ENCODE peak calls at places on chromosomes 3 and 15, in seven cellular contexts. One of them, this sample, is unnamed.

GRCh38 chr3:147393261-147393964 is 12.9 kb downstream of the ZIC4 start:
- DNase-seq in mesendoderm: peak; percentile 88
- DNase-seq in pons: peak; percentile 49
- DNase-seq in mesothelial cell of epicardium: no peak
- DNase-seq in fibroblast of lung: no peak
- DNase-seq in left colon: no peak
- DNase-seq in nucleus accumbens: peak; percentile 90
- DNase-seq in this sample: no peak

GRCh38 chr3:20450611-20451010 is 264.6 kb upstream of the SGO1 start:
- DNase-seq in pons: no peak
- DNase-seq in mesendoderm: no peak
- DNase-seq in left colon: no peak
- DNase-seq in fibroblast of lung: no peak
- DNase-seq in mesothelial cell of epicardium: no peak
- DNase-seq in nucleus accumbens: no peak
- DNase-seq in this sample: no peak

GRCh38 chr3:155946178-155946577 is 75.7 kb downstream of the GMPS start:
- DNase-seq in fibroblast of lung: peak; percentile 85
- DNase-seq in left colon: no peak
- DNase-seq in mesothelial cell of epicardium: no peak
- DNase-seq in pons: no peak
- DNase-seq in mesendoderm: peak; percentile 22
- DNase-seq in nucleus accumbens: no peak
- DNase-seq in this sample: no peak

GRCh38 chr3:47578119-47578630 is 490 bp downstream of the CSPG5 start:
- DNase-seq in mesendoderm: no peak
- DNase-seq in fibroblast of lung: no peak
- DNase-seq in pons: no peak
- DNase-seq in left colon: peak; percentile 42
- DNase-seq in mesothelial cell of epicardium: no peak
- DNase-seq in nucleus accumbens: peak; percentile 46
- DNase-seq in this sample: no peak

GRCh38 chr15:81752149-81752942 is 293.5 kb downstream of the MEX3B start:
- DNase-seq in fibroblast of lung: peak; percentile 3
- DNase-seq in pons: peak; percentile 55
- DNase-seq in left colon: peak; percentile 28
- DNase-seq in nucleus accumbens: peak; percentile 6
- DNase-seq in mesendoderm: no peak
- DNase-seq in mesothelial cell of epicardium: no peak
- DNase-seq in this sample: no peak

GRCh38 chr3:108130705-108131104 is 39.9 kb upstream of the CD47 start:
- DNase-seq in nucleus accumbens: no peak
- DNase-seq in left colon: no peak
- DNase-seq in fibroblast of lung: peak; percentile 61
- DNase-seq in pons: no peak
- DNase-seq in mesendoderm: no peak
- DNase-seq in mesothelial cell of epicardium: no peak
- DNase-seq in this sample: no peak

GRCh38 chr3:186314896-186315295 is 47.1 kb downstream of the DGKG start:
- DNase-seq in nucleus accumbens: no peak
- DNase-seq in mesothelial cell of epicardium: no peak
- DNase-seq in fibroblast of lung: peak; percentile 11
- DNase-seq in mesendoderm: no peak
- DNase-seq in pons: no peak
- DNase-seq in left colon: no peak
- DNase-seq in this sample: no peak

GRCh38 chr15:70267306-70267705 is 169.6 kb upstream of the TLE3 start:
- DNase-seq in mesendoderm: no peak
- DNase-seq in left colon: no peak
- DNase-seq in fibroblast of lung: no peak
- DNase-seq in mesothelial cell of epicardium: no peak
- DNase-seq in nucleus accumbens: no peak
- DNase-seq in pons: no peak
- DNase-seq in this sample: no peak

This sample was measured in KG1.